ENCODE peak calls at places on chromosomes 7 and 10, in nine cellular contexts. K, L, B, Y, V, S, R, F and T are unnamed samples.

GRCh38 chr7:29573594-29573993 is 10.0 kb downstream of the PRR15 start:
- DNase-seq in K (no peak), L (no peak), B (no peak), Y (no peak), V (no peak), S (no peak), R (no peak), F (no peak), T (no peak)

GRCh38 chr10:63666836-63667383 is 145.7 kb downstream of the REEP3 start:
- DNase-seq in K (peak), L (no peak), B (no peak), Y (no peak), V (no peak), S (peak), R (no peak), F (no peak), T (no peak)

GRCh38 chr7:30598121-30598876 is 3.6 kb downstream of the GARS1 start:
- DNase-seq in K (peak), L (no peak), B (no peak), Y (no peak), V (no peak), S (peak), R (no peak), F (no peak), T (no peak)

GRCh38 chr10:70889291-70889690 is 926 bp upstream of the PCBD1 start:
- DNase-seq in K (peak), L (no peak), B (no peak), Y (no peak), V (no peak), S (no peak), R (no peak), F (no peak), T (no peak)

GRCh38 chr7:111855161-111855841 is 293.0 kb upstream of the IMMP2L start:
- DNase-seq in K (peak), L (no peak), B (no peak), Y (no peak), V (no peak), S (peak), R (no peak), F (peak), T (peak)

GRCh38 chr7:87806150-87806549 is 70.0 kb downstream of the SLC25A40 start:
- DNase-seq in K (no peak), L (no peak), B (no peak), Y (no peak), V (no peak), S (no peak), R (no peak), F (no peak), T (no peak)

GRCh38 chr7:159068893-159069448 is 75.7 kb downstream of the VIPR2 start:
- DNase-seq in K (no peak), L (no peak), B (no peak), Y (no peak), V (no peak), S (no peak), R (no peak), F (no peak), T (no peak)

GRCh38 chr7:159036916-159037605 is 107.6 kb downstream of the VIPR2 start:
- DNase-seq in K (no peak), L (no peak), B (no peak), Y (no peak), V (no peak), S (no peak), R (no peak), F (no peak), T (no peak)

GRCh38 chr10:1938317-1938716 is 201.0 kb upstream of the ADARB2 start:
- DNase-seq in K (no peak), L (peak), B (peak), Y (peak), V (no peak), S (no peak), R (no peak), F (no peak), T (no peak)

GRCh38 chr10:75021851-75022250 is 89.6 kb upstream of the SAMD8 start:
- DNase-seq in K (peak), L (no peak), B (no peak), Y (no peak), V (no peak), S (no peak), R (peak), F (no peak), T (no peak)

GRCh38 chr10:43068781-43069515 is 7.9 kb upstream of the RET start:
- DNase-seq in K (no peak), L (no peak), B (no peak), Y (no peak), V (no peak), S (no peak), R (no peak), F (no peak), T (no peak)

GRCh38 chr7:152152267-152152666 is 126.8 kb downstream of the GALNT11 start:
- DNase-seq in K (no peak), L (no peak), B (no peak), Y (no peak), V (no peak), S (no peak), R (no peak), F (no peak), T (no peak)

GRCh38 chr10:78359641-78360091 is 326.0 kb downstream of the RPS24 start:
- DNase-seq in K (no peak), L (no peak), B (no peak), Y (no peak), V (no peak), S (no peak), R (no peak), F (no peak), T (no peak)

GRCh38 chr7:2156756-2157472 is 75.8 kb downstream of the MAD1L1 start:
- DNase-seq in K (no peak), L (no peak), B (no peak), Y (no peak), V (no peak), S (no peak), R (no peak), F (no peak), T (no peak)

GRCh38 chr7:25031007-25031406 is 51.0 kb upstream of the OSBPL3 start:
- DNase-seq in K (peak), L (no peak), B (no peak), Y (no peak), V (no peak), S (no peak), R (no peak), F (no peak), T (no peak)

GRCh38 chr7:11355571-11355970 is 381.9 kb downstream of the PHF14 start:
- DNase-seq in K (no peak), L (no peak), B (no peak), Y (no peak), V (no peak), S (no peak), R (no peak), F (no peak), T (no peak)

GRCh38 chr7:152366662-152367061 is 69.1 kb downstream of the KMT2C start:
- DNase-seq in K (no peak), L (no peak), B (no peak), Y (no peak), V (no peak), S (peak), R (no peak), F (no peak), T (no peak)

GRCh38 chr10:11425672-11426071 is 185.8 kb downstream of the USP6NL start:
- DNase-seq in K (no peak), L (no peak), B (no peak), Y (no peak), V (no peak), S (no peak), R (no peak), F (no peak), T (no peak)

GRCh38 chr10:79184141-79184625 is 115.4 kb downstream of the ZMIZ1 start:
- DNase-seq in K (peak), L (no peak), B (no peak), Y (no peak), V (no peak), S (peak), R (peak), F (peak), T (no peak)

GRCh38 chr10:49747303-49747646 is 14.8 kb downstream of the OGDHL start:
- DNase-seq in K (no peak), L (no peak), B (no peak), Y (no peak), V (no peak), S (no peak), R (no peak), F (no peak), T (no peak)

GRCh38 chr10:12960431-12960898 is 41.0 kb downstream of the CCDC3 start:
- DNase-seq in K (no peak), L (no peak), B (no peak), Y (no peak), V (no peak), S (no peak), R (no peak), F (no peak), T (no peak)

GRCh38 chr7:69018200-69018599 is 580.1 kb upstream of the AUTS2 start:
- DNase-seq in K (no peak), L (no peak), B (no peak), Y (no peak), V (no peak), S (no peak), R (no peak), F (no peak), T (no peak)

GRCh38 chr10:126216221-126216701 is 172.0 kb downstream of the ADAM12 start:
- DNase-seq in K (no peak), L (no peak), B (no peak), Y (no peak), V (no peak), S (peak), R (no peak), F (no peak), T (no peak)

GRCh38 chr7:69736411-69736810 is 138.1 kb downstream of the AUTS2 start:
- DNase-seq in K (no peak), L (no peak), B (no peak), Y (no peak), V (no peak), S (no peak), R (no peak), F (no peak), T (no peak)

GRCh38 chr7:5591547-5591899 is 167.9 kb upstream of the TNRC18 start:
- DNase-seq in K (peak), L (no peak), B (no peak), Y (no peak), V (no peak), S (peak), R (no peak), F (no peak), T (no peak)

GRCh38 chr7:30563326-30563942 is 31.2 kb upstream of the GARS1 start:
- DNase-seq in K (peak), L (no peak), B (no peak), Y (no peak), V (no peak), S (peak), R (no peak), F (no peak), T (no peak)

GRCh38 chr7:134619627-134620331 is 26.9 kb upstream of the BPGM start:
- DNase-seq in K (peak), L (no peak), B (no peak), Y (no peak), V (no peak), S (peak), R (peak), F (no peak), T (no peak)

GRCh38 chr7:98520356-98520932 is 96.6 kb upstream of the NPTX2 start:
- DNase-seq in K (no peak), L (no peak), B (peak), Y (no peak), V (no peak), S (no peak), R (no peak), F (no peak), T (no peak)

GRCh38 chr10:112393341-112393740 is 19.4 kb downstream of the ACSL5 start:
- DNase-seq in K (no peak), L (no peak), B (no peak), Y (no peak), V (no peak), S (no peak), R (no peak), F (no peak), T (no peak)